ENCODE peak calls at places on chromosomes 7 and 10, in seven cellular contexts. C, D, U, R, Z, K and X are unnamed samples.

GRCh38 chr10:122426834-122427233 is 27.6 kb upstream of the ARMS2 start:
- DNase-seq in Z (no peak), R (no peak), C (no peak), D (no peak), U (no peak), K (no peak), X (no peak)

GRCh38 chr10:26438534-26439269 is 561 bp downstream of the APBB1IP start:
- DNase-seq in C (no peak), R (no peak), D (peak), U (peak), Z (no peak), K (peak), X (no peak)

GRCh38 chr10:54259104-54259503 is 541.9 kb downstream of the PCDH15 start:
- DNase-seq in R (no peak), K (no peak), U (no peak), Z (no peak), D (no peak), C (no peak), X (no peak)

GRCh38 chr7:150357277-150357676 is 11.3 kb upstream of the REPIN1 start:
- DNase-seq in D (peak), C (peak), U (peak), K (peak), Z (no peak), R (no peak), X (no peak)

GRCh38 chr10:69731184-69731583 is 70.5 kb upstream of the COL13A1 start:
- DNase-seq in C (no peak), K (no peak), Z (peak), D (no peak), U (no peak), R (peak), X (no peak)

GRCh38 chr10:86410542-86411124 is 44.0 kb upstream of the GRID1 start:
- DNase-seq in C (no peak), R (peak), U (no peak), Z (peak), K (no peak), D (no peak), X (no peak)

GRCh38 chr7:158541330-158542010 is 46.2 kb downstream of the PTPRN2 start:
- DNase-seq in Z (no peak), C (no peak), U (no peak), D (no peak), R (no peak), K (no peak), X (no peak)

GRCh38 chr10:51860257-51860656 is 160.9 kb upstream of the CSTF2T start:
- DNase-seq in D (no peak), K (no peak), R (no peak), U (no peak), Z (peak), C (no peak), X (no peak)

GRCh38 chr7:28228386-28228785 is 47.8 kb upstream of the JAZF1 start:
- DNase-seq in U (no peak), R (no peak), K (no peak), C (no peak), D (no peak), Z (no peak), X (no peak)

GRCh38 chr10:119933179-119933578 is 40.6 kb downstream of the SEC23IP start:
- DNase-seq in R (no peak), C (no peak), D (no peak), K (no peak), Z (no peak), U (no peak), X (peak)

GRCh38 chr7:83876593-83876992 is 227.7 kb upstream of the SEMA3E start:
- DNase-seq in K (no peak), C (no peak), Z (peak), D (no peak), U (no peak), R (no peak), X (no peak)

GRCh38 chr7:32219416-32219815 is 149.2 kb upstream of the PDE1C start:
- DNase-seq in K (no peak), U (no peak), D (no peak), C (no peak), R (no peak), Z (no peak), X (no peak)

GRCh38 chr7:18727094-18727870 is 231.7 kb downstream of the HDAC9 start:
- DNase-seq in D (no peak), C (no peak), U (no peak), K (no peak), Z (no peak), R (no peak), X (no peak)

GRCh38 chr7:80098795-80099194 is 35.8 kb upstream of the GNAI1 start:
- DNase-seq in C (no peak), U (no peak), Z (no peak), D (no peak), K (no peak), R (no peak), X (no peak)

GRCh38 chr7:73669858-73670385 is 2.3 kb downstream of the VPS37D start:
- DNase-seq in U (no peak), K (no peak), R (no peak), C (no peak), Z (no peak), D (no peak), X (no peak)